ENCODE peak calls at places on chromosomes 6 and 20, in eight cellular contexts. V is kidney epithelial cell, Q is SK-N-SH, R is cardiac muscle cell, Z is A549, A is sigmoid colon, U is astrocyte of the spinal cord, N is heart left ventricle. K is an unnamed sample.

GRCh38 chr6:166580076-166581050 is 6.1 kb downstream of the RAMACL start:
- DNase-seq in V (no peak), Q (no peak), R (no peak), Z (no peak), A (no peak), U (peak), N (no peak), K (no peak)

GRCh38 chr6:138410048-138410735 is 6.2 kb downstream of the HEBP2 start:
- DNase-seq in V (no peak), Q (no peak), R (no peak), Z (no peak), A (no peak), U (peak), N (no peak), K (no peak)

GRCh38 chr6:24982231-24982630 is 46.5 kb upstream of the RIPOR2 start:
- DNase-seq in V (no peak), Q (no peak), R (no peak), Z (no peak), A (no peak), U (no peak), N (no peak), K (no peak)

GRCh38 chr20:8693709-8694108 is 375.2 kb upstream of the PLCB4 start:
- DNase-seq in V (peak), Q (no peak), R (no peak), Z (no peak), A (no peak), U (peak), N (no peak), K (no peak)

GRCh38 chr20:42611423-42611822 is 578.3 kb downstream of the PTPRT start:
- DNase-seq in V (no peak), Q (no peak), R (no peak), Z (no peak), A (no peak), U (no peak), N (no peak), K (no peak)

GRCh38 chr6:161233986-161234620 is 39.8 kb downstream of the AGPAT4 start:
- DNase-seq in V (peak), Q (peak), R (peak), Z (no peak), A (peak), U (peak), N (peak), K (no peak)

GRCh38 chr6:9083108-9083507 is 647.8 kb upstream of the SLC35B3 start:
- DNase-seq in V (no peak), Q (no peak), R (no peak), Z (no peak), A (no peak), U (no peak), N (no peak), K (no peak)

GRCh38 chr6:107743311-107743710 is 80.8 kb downstream of the SCML4 start:
- DNase-seq in V (no peak), Q (no peak), R (no peak), Z (no peak), A (no peak), U (no peak), N (no peak), K (no peak)

GRCh38 chr6:94377835-94378234 is 958.5 kb upstream of the EPHA7 start:
- DNase-seq in V (no peak), Q (no peak), R (no peak), Z (no peak), A (no peak), U (no peak), N (no peak), K (no peak)

GRCh38 chr6:7909323-7910276 is 988 bp downstream of the TXNDC5 start:
- DNase-seq in V (no peak), Q (peak), R (peak), Z (peak), A (no peak), U (peak), N (peak), K (no peak)

GRCh38 chr6:11869656-11870340 is 91.2 kb upstream of the ADTRP start:
- DNase-seq in V (no peak), Q (no peak), R (peak), Z (no peak), A (no peak), U (peak), N (peak), K (no peak)

GRCh38 chr6:143992285-143992684 is 15.8 kb downstream of the PLAGL1 start:
- DNase-seq in V (no peak), Q (no peak), R (no peak), Z (no peak), A (no peak), U (no peak), N (no peak), K (no peak)

GRCh38 chr6:912871-913663 is 220.1 kb upstream of the EXOC2 start:
- DNase-seq in V (no peak), Q (no peak), R (peak), Z (no peak), A (no peak), U (peak), N (no peak), K (no peak)

GRCh38 chr6:163415176-163415619 is 680 bp downstream of the QKI start:
- DNase-seq in V (no peak), Q (peak), R (no peak), Z (no peak), A (peak), U (no peak), N (peak), K (no peak)

GRCh38 chr6:136677822-136678221 is 114.5 kb downstream of the MAP3K5 start:
- DNase-seq in V (no peak), Q (no peak), R (no peak), Z (no peak), A (no peak), U (no peak), N (no peak), K (no peak)

GRCh38 chr6:149474108-149474935 is 10.5 kb downstream of the ZC3H12D start:
- DNase-seq in V (no peak), Q (no peak), R (no peak), Z (no peak), A (no peak), U (no peak), N (no peak), K (no peak)

GRCh38 chr6:169212897-169213813 is 40.5 kb downstream of the THBS2 start:
- DNase-seq in V (peak), Q (peak), R (peak), Z (peak), A (peak), U (peak), N (peak), K (peak)

GRCh38 chr20:24993337-24994185 is 1.0 kb upstream of the APMAP start:
- DNase-seq in V (no peak), Q (no peak), R (no peak), Z (peak), A (peak), U (peak), N (no peak), K (no peak)

GRCh38 chr6:7085911-7086310 is 21.9 kb upstream of the RREB1 start:
- DNase-seq in V (no peak), Q (peak), R (peak), Z (no peak), A (peak), U (no peak), N (peak), K (no peak)

GRCh38 chr6:161736341-161736740 is 462.5 kb upstream of the AGPAT4 start:
- DNase-seq in V (no peak), Q (no peak), R (no peak), Z (no peak), A (no peak), U (no peak), N (no peak), K (no peak)

GRCh38 chr20:2865630-2866029 is 7.7 kb upstream of the PTPRA start:
- DNase-seq in V (no peak), Q (no peak), R (no peak), Z (no peak), A (no peak), U (no peak), N (no peak), K (no peak)

GRCh38 chr20:381581-382290 is 1.2 kb downstream of the TRIB3 start:
- DNase-seq in V (no peak), Q (peak), R (peak), Z (peak), A (peak), U (peak), N (peak), K (peak)

GRCh38 chr6:157693867-157694266 is 129.2 kb upstream of the SNX9 start:
- DNase-seq in V (no peak), Q (no peak), R (no peak), Z (no peak), A (no peak), U (no peak), N (peak), K (no peak)

GRCh38 chr6:18416341-18416679 is 29.2 kb downstream of the RNF144B start:
- DNase-seq in V (no peak), Q (no peak), R (no peak), Z (no peak), A (no peak), U (no peak), N (no peak), K (no peak)

GRCh38 chr6:1285589-1286340 is 26.1 kb upstream of the FOXQ1 start:
- DNase-seq in V (peak), Q (no peak), R (no peak), Z (no peak), A (no peak), U (peak), N (no peak), K (no peak)

GRCh38 chr6:113733386-113733785 is 123.8 kb upstream of the MARCKS start:
- DNase-seq in V (no peak), Q (no peak), R (no peak), Z (no peak), A (no peak), U (no peak), N (no peak), K (no peak)

GRCh38 chr6:139376054-139376355 is 1.6 kb upstream of the CITED2 start:
- DNase-seq in V (no peak), Q (no peak), R (no peak), Z (no peak), A (peak), U (no peak), N (peak), K (no peak)

GRCh38 chr6:13398081-13398406 is 69.7 kb upstream of the TBC1D7 start:
- DNase-seq in V (no peak), Q (no peak), R (no peak), Z (no peak), A (no peak), U (no peak), N (no peak), K (no peak)

GRCh38 chr6:12110523-12111154 is 98.5 kb downstream of the HIVEP1 start:
- DNase-seq in V (no peak), Q (no peak), R (no peak), Z (no peak), A (no peak), U (no peak), N (no peak), K (no peak)

DNA sequence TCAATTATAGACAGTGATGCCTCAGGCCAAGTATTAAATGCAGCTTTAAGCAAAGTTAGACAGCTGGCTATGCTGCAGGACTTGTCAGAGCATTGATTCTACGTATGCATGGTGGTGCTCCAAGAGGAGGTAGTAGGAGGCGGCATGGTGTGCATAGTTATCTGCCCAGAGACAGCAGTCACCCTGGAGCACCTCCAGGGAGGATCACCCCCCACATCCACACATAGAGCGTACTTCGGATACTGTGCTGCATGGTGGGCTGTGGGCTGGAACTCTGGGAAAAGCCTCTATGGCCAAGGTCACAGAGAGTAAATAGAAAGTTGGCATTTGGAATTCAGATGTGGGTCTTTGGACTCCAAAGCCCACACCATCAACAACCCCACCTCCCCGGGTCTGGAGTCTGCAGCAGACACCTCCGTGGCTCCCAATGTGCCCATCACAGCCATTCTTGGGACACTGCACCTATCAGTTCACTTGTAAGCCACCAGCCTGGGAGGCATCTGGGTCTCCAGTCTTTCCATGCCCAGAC is 64.5 kb upstream of the STX16 start:
- DNase-seq in V (no peak), Q (no peak), R (no peak), Z (no peak), A (peak), U (no peak), N (no peak), K (no peak)
- H3K4me3 ChIP-seq in V (no peak), Q (no peak), R (no peak), Z (no peak), A (no peak), U (no peak), N (no peak), K (no peak)

DNA sequence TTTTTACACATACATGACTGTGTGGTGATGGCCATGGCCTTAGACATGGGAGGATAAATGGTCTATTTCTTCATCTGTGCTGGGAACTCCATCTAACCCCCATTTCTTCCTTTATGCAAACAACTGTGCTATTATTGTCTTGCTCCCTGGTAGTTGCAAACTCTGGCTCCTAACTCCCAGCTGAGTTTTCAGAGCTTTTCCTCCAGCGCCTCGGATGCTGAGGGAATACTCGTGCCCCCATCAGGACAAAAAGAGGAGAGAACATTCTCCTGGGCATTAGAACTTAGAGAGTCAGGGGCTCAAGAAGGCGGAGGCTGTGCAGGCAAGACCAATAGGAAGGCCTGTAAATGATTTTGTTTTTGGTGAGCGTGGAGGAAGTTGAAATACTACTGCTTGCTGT is 2.1 kb downstream of the DAAM2 start:
- DNase-seq in V (no peak), Q (no peak), R (no peak), Z (no peak), A (no peak), U (no peak), N (no peak), K (no peak)
- TF ChIP-seq CTCF in V (no peak), Q (no peak), R (no peak), Z (no peak), A (no peak), U (no peak), N (no peak), K (no peak)

GRCh38 chr20:1396264-1396663 is 3.4 kb upstream of the FKBP1A start:
- DNase-seq in V (no peak), Q (no peak), R (no peak), Z (no peak), A (no peak), U (no peak), N (no peak), K (no peak)
- H3K4me3 ChIP-seq in V (no peak), Q (no peak), R (no peak), Z (no peak), A (no peak), U (no peak), N (no peak), K (no peak)

GRCh38 chr6:39188101-39188455 is 41.2 kb downstream of the KCNK5 start:
- DNase-seq in V (no peak), Q (no peak), R (no peak), Z (no peak), A (no peak), U (no peak), N (no peak), K (no peak)
- TF ChIP-seq CTCF in V (no peak), Q (no peak), R (no peak), Z (no peak), A (no peak), U (no peak), N (no peak), K (no peak)

DNA sequence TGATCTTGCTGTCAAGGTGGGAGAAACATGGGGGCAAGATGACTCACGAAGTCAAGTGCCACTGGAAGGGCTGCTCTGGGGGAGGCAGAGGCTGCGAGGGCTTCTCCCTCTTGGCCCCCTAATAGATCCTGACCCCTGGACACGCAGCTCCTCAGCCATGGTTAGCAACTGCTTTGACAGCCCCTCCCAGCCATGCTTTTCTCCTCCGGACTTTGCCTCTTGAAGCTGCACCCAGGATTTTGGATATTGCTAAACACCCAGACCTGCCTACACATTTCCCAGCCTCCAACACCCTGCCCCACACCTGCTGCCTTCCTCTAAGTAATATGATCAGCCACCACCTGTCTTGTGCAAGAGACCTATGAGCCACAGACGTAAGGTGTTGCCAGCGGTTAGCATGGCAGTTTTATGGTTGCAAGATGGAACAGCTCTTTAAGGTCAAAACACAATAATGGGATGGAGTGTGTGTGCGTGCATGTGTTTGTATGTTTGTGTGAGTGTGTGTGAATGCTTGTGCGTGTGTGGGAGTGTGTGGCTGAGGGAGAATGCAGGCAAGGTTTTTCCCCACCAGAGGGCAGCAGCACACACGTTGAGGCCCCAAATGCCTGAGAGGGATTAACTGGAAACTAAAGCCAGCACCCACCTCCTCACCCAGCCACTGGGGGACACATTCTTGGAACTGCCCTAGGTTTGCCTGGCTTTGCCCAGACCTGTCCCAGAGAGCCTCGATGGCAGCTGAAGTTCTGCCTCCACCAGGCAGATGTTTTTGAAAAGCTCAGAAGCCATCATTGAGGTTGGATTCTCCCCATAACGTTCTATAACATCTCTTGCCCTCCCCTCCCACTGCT is 2.5 kb downstream of the IP6K3 start:
- DNase-seq in V (no peak), Q (peak), R (peak), Z (peak), A (peak), U (peak), N (peak), K (peak)
- H3K4me3 ChIP-seq in V (no peak), Q (no peak), R (no peak), Z (no peak), A (peak), U (no peak), N (peak), K (no peak)

GRCh38 chr20:61940491-61940890 is 125.2 kb downstream of the TAF4 start:
- DNase-seq in V (no peak), Q (no peak), R (no peak), Z (no peak), A (no peak), U (no peak), N (no peak), K (no peak)

GRCh38 chr20:61937963-61938838 is 127.5 kb downstream of the TAF4 start:
- DNase-seq in V (no peak), Q (no peak), R (no peak), Z (no peak), A (peak), U (no peak), N (no peak), K (no peak)

GRCh38 chr20:61937146-61937962 is 128.3 kb downstream of the TAF4 start:
- DNase-seq in V (no peak), Q (no peak), R (no peak), Z (no peak), A (peak), U (no peak), N (no peak), K (no peak)

GRCh38 chr20:61939691-61940360 is 125.9 kb downstream of the TAF4 start:
- DNase-seq in V (no peak), Q (no peak), R (no peak), Z (no peak), A (no peak), U (no peak), N (no peak), K (no peak)

DNA sequence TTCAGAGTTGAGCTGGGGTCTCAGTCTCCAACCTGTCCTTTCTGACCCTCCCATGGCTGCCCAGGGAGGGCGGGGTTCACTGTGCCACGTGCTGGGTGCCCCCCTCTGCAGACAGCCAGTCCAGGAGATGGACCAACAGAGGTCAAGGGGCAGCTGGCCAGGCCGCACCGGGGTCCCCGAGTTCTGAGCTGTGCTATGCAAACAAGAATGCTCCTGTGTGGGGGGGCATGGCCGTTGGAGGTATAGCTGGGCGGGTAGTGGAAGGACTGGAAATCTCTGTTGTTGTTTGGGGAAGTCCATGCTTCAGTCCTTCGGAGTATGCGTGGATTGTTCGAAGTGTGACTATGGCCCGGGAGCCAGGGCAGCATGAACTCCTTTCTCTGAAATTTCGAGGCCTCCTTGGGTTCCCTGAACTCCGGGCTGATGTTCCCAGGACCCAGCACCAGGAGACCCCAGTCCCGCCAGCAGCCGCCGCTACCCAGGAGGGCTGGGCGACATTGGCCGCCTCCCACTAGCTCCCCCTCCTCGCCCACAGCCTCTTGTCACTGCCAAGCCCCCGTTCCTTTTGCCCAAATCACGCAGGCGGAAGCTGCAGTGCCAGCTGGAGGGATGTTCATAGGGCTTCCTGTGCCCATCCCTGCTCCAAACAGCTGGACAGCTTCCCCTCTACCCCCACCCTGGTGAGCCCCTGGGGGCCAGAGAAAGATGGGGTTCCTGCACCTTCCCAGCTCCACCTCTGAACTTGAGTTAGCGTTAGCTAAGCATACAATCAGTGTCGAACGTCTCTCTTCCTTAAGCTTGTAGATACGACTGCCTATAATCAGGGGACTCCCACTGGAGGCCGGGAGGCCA is 126.6 kb downstream of the TAF4 start:
- DNase-seq in V (no peak), Q (no peak), R (no peak), Z (no peak), A (peak), U (no peak), N (no peak), K (no peak)
- TF ChIP-seq CTCF in V (no peak), Q (no peak), R (no peak), Z (no peak), A (no peak), U (no peak), N (no peak), K (no peak)

DNA sequence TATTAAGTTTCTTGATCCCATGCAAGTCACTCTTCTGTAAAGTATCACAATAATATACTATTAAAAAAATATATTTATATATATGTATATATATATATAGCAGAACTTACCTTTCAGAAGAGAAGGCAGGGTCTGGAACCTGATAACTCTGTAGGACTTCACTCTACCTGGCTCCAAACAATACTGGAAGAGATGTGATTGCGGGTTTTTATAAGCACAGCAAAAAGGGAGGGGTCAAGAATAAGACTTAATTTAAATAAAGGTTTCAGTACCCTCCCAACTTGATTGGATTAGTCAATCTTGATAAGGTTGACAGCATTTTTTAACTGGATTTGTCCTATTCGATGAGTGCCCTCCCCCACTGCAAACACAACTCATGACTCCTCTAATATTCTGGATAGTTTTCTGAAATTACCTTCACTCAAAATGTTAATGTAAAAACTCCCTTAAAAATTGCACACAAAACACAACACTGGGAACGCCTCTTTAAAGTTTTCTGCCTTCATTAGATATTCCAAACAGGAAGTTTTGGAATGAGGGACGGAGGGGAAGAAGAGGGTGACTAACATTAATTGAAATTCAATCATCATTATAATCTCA is 4.0 kb upstream of the ZNF217 start:
- DNase-seq in V (no peak), Q (no peak), R (no peak), Z (no peak), A (no peak), U (no peak), N (no peak), K (no peak)
- H3K4me3 ChIP-seq in V (peak), Q (no peak), R (no peak), Z (no peak), A (no peak), U (no peak), N (no peak), K (no peak)

K was measured in GM12864.